ENCODE peak calls at places on chromosomes 13 and 19, in seven cellular contexts. L is Panc1, I is GM12878, T is prostate gland, W is stomach, S is sigmoid colon, C is transverse colon. X is an unnamed sample.

GRCh38 chr13:77857810-77858209 is 60.8 kb downstream of the EDNRB start:
- DNase-seq in S (no peak), I (no peak), L (no peak), W (no peak), C (no peak), T (no peak), X (no peak)

GRCh38 chr19:3821857-3822364 is 35.7 kb upstream of the MATK start:
- DNase-seq in W (peak; percentile 82), L (no peak), C (peak; percentile 79), S (no peak), I (no peak), T (peak; percentile 27), X (peak; percentile 69)

GRCh38 chr19:45139286-45140143 is 21.3 kb downstream of the NKPD1 start:
- DNase-seq in L (no peak), C (no peak), W (no peak), S (no peak), I (no peak), T (no peak), X (no peak)

GRCh38 chr13:93723316-93723715 is 496.7 kb downstream of the GPC6 start:
- DNase-seq in I (no peak), T (no peak), S (no peak), C (no peak), W (no peak), L (no peak), X (no peak)

GRCh38 chr13:77196052-77196618 is 130.8 kb downstream of the MYCBP2 start:
- DNase-seq in W (no peak), C (no peak), I (no peak), L (no peak), S (no peak), T (no peak), X (no peak)

GRCh38 chr19:10193666-10194499 is 870 bp downstream of the DNMT1 start:
- DNase-seq in W (no peak), S (no peak), I (no peak), T (no peak), C (peak; percentile 10), L (no peak), X (no peak)

GRCh38 chr13:51020600-51020999 is 90.5 kb downstream of the C13orf42 start:
- DNase-seq in W (no peak), C (no peak), S (no peak), L (no peak), I (no peak), T (no peak), X (no peak)

GRCh38 chr19:39211731-39212376 is 7.8 kb upstream of the SYCN start:
- DNase-seq in C (no peak), L (no peak), W (no peak), S (no peak), I (no peak), T (no peak), X (no peak)

GRCh38 chr19:49767380-49767779 is 579 bp downstream of the AP2A1 start:
- DNase-seq in T (no peak), S (no peak), L (no peak), C (no peak), I (no peak), W (no peak), X (no peak)

GRCh38 chr19:28296506-28296905 is 916.4 kb downstream of the UQCRFS1 start:
- DNase-seq in C (no peak), I (no peak), S (no peak), L (no peak), W (no peak), T (no peak), X (no peak)

GRCh38 chr19:42121666-42122069 is 10.6 kb downstream of the POU2F2 start:
- DNase-seq in L (no peak), C (peak; percentile 59), I (peak; percentile 52), T (no peak), S (no peak), W (no peak), X (no peak)

GRCh38 chr19:13022111-13022858 is 27.0 kb downstream of the NFIX start:
- DNase-seq in I (no peak), S (peak; percentile 87), T (no peak), L (no peak), C (no peak), W (no peak), X (no peak)

GRCh38 chr13:23578411-23579071 is 8.3 kb downstream of the TNFRSF19 start:
- DNase-seq in S (peak; percentile 82), L (no peak), T (peak; percentile 71), W (peak; percentile 79), C (peak; percentile 75), I (no peak), X (peak; percentile 70)

GRCh38 chr19:48492925-48493717 is 18.5 kb downstream of the LMTK3 start:
- DNase-seq in W (peak; percentile 98), C (peak; percentile 98), L (peak; percentile 75), S (peak; percentile 98), T (peak; percentile 96), I (peak; percentile 48), X (peak; percentile 99)

GRCh38 chr19:36041831-36042230 is 9.2 kb upstream of the CLIP3 start:
- DNase-seq in I (no peak), L (no peak), W (no peak), T (no peak), C (no peak), S (no peak), X (no peak)

GRCh38 chr19:37963190-37963947 is 56.4 kb downstream of the SIPA1L3 start:
- DNase-seq in T (no peak), W (no peak), S (no peak), L (no peak), I (no peak), C (no peak), X (peak; percentile 37)

GRCh38 chr13:84844473-84844872 is 954.7 kb downstream of the SLITRK6 start:
- DNase-seq in T (no peak), L (no peak), W (no peak), S (no peak), I (no peak), C (no peak), X (no peak)

GRCh38 chr13:49820591-49821215 is 28.2 kb upstream of the KPNA3 start:
- DNase-seq in I (no peak), S (no peak), L (no peak), C (no peak), T (no peak), W (no peak), X (no peak)

GRCh38 chr13:49821216-49821820 is 28.8 kb upstream of the KPNA3 start:
- DNase-seq in I (no peak), L (no peak), C (no peak), W (no peak), S (no peak), T (no peak), X (no peak)
- TF ChIP-seq CTCF in I (no peak), L (no peak), C (no peak), W (no peak), S (no peak), T (no peak), X (no peak)

GRCh38 chr13:74966814-74967213 is 515.2 kb downstream of the TBC1D4 start:
- DNase-seq in W (no peak), S (no peak), C (no peak), L (no peak), I (no peak), T (no peak), X (no peak)
- TF ChIP-seq POLR2AphosphoS5 in W (no peak), S (no peak), C (no peak), L (no peak), I (no peak), T (no peak), X (no peak)

GRCh38 chr13:110333837-110334236 is 26.8 kb downstream of the COL4A2 start:
- DNase-seq in C (no peak), T (no peak), I (no peak), S (no peak), L (no peak), W (no peak), X (no peak)
- TF ChIP-seq CTCF in C (no peak), T (no peak), I (no peak), S (no peak), L (no peak), W (no peak), X (no peak)

GRCh38 chr19:11346104-11346940 is at the start of the genes CCDC159 and TMEM205:
- DNase-seq in W (peak; percentile 99), S (peak; percentile 100), T (peak; percentile 99), L (peak; percentile 96), C (peak; percentile 99), I (peak; percentile 97), X (peak; percentile 99)
- TF ChIP-seq POLR2AphosphoS5 in W (peak; percentile 91), S (peak; percentile 93), T (peak; percentile 99), L (peak; percentile 65), C (peak; percentile 82), I (no peak), X (peak; percentile 79)

DNA sequence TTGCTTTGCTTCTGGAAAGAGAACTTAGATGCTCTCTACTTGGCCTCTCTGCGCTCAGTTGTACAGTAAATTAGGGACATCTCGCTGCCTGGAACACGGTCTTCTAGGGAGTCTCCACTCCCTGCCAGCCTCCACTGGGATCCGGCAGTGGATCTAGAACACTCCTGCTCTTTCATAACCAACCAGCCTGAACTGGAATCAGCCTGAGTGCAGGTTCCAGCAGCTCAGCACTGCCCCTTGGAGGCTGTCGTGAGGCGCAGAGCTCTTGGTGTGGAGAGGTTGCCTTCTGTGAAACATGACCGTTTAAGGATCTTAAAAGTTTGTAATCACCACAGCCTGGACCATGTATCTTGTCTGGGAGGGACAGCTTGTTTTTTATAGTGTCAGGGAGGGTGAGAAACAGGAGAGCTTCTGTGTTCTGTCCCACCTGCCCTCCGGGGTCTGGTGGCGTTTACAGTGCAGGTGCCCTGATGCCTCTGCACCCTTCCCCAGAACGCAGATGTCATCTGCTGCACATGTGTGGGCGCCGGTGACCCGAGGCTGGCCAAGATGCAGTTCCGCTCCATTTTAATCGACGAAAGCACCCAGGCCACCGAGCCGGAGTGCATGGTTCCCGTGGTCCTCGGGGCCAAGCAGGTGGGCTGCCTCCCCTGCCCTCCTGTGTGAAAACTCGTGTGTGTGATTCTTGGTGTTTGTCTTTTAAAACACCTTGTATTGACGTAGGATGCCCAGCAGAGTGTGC is 24.8 kb downstream of the UPF1 start:
- DNase-seq in I (no peak), S (no peak), T (no peak), W (no peak), C (no peak), L (no peak), X (no peak)
- TF ChIP-seq CTCF in I (peak; percentile 26), S (no peak), T (peak; percentile 33), W (no peak), C (no peak), L (no peak), X (no peak)

DNA sequence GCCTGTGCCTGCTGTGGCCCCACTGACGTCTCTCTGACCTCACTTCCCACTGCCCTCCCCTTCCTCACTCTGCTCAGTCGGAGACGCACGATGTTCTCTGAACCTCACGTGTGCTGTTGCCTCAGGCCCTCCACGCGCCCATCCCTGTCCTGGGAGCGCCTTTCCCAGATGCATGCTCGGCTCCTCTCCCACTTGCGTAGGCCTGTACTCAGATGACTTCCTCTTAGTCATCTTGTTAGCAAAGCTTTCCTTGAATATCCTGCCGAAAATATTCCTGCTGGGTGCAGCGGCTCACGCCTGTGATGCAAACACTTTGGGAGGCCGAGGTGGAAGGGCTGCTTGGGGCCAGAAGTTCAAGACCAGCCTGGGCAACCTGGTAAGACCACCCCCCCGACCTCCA is 9.3 kb upstream of the SYT5 start:
- DNase-seq in L (peak; percentile 93), I (no peak), W (no peak), T (no peak), S (peak; percentile 87), C (peak; percentile 23), X (peak; percentile 66)
- TF ChIP-seq POLR2AphosphoS5 in L (peak; percentile 82), I (no peak), W (no peak), T (peak; percentile 26), S (no peak), C (peak; percentile 12), X (peak; percentile 93)

GRCh38 chr19:34241513-34242337 is 12.6 kb upstream of the GARRE1 start:
- DNase-seq in W (peak; percentile 64), L (no peak), I (no peak), C (peak; percentile 75), S (no peak), T (no peak), X (no peak)
- TF ChIP-seq CTCF in W (no peak), L (no peak), I (peak; percentile 32), C (peak; percentile 59), S (no peak), T (no peak), X (peak; percentile 34)

GRCh38 chr13:46748300-46748699 is 48.7 kb downstream of the ESD start:
- DNase-seq in I (no peak), W (no peak), L (no peak), C (no peak), T (no peak), S (no peak), X (no peak)
- TF ChIP-seq POLR2AphosphoS5 in I (no peak), W (no peak), L (no peak), C (no peak), T (no peak), S (no peak), X (no peak)

X was measured in breast epithelium.